ENCODE peak calls at places on chromosomes 7 and 10, in five cellular contexts. U is GM23248; W is dorsolateral prefrontal cortex; H is H9; K is CD4-positive, alpha-beta T cell. X is an unnamed sample.
A peak's percentile ranks its signal among the peaks of the same experiment; 100 is the strongest.

GRCh38 chr10:69375307-69376151 is 41.2 kb downstream of the TACR2 start:
- DNase-seq in U (peak; percentile 47), H (peak; percentile 92), K (no peak), W (peak; percentile 86), X (no peak)

GRCh38 chr7:1442355-1443124 is 16.7 kb downstream of the MICALL2 start:
- DNase-seq in W (no peak), K (no peak), U (no peak), H (no peak), X (no peak)

GRCh38 chr10:29344073-29344820 is 55.4 kb downstream of the LYZL1 start:
- DNase-seq in W (no peak), K (no peak), H (peak; percentile 34), U (peak; percentile 72), X (no peak)

GRCh38 chr10:71423268-71423667 is 26.5 kb downstream of the CDH23 start:
- DNase-seq in W (no peak), H (no peak), U (no peak), K (no peak), X (no peak)

GRCh38 chr10:72449842-72450495 is 95.2 kb upstream of the DNAJB12 start:
- DNase-seq in H (no peak), U (no peak), W (no peak), K (no peak), X (no peak)

GRCh38 chr10:1420663-1421362 is 316.5 kb downstream of the ADARB2 start:
- DNase-seq in U (peak; percentile 22), K (peak; percentile 34), W (peak; percentile 83), H (peak; percentile 93), X (peak; percentile 31)

GRCh38 chr7:94324380-94325120 is 70.1 kb upstream of the COL1A2 start:
- DNase-seq in U (peak; percentile 71), W (no peak), K (no peak), H (no peak), X (no peak)

GRCh38 chr7:30791126-30791525 is 19.9 kb downstream of the MINDY4 start:
- DNase-seq in K (no peak), U (no peak), H (peak; percentile 72), W (no peak), X (no peak)

GRCh38 chr10:111080224-111080623 is 3.4 kb downstream of the ADRA2A start:
- DNase-seq in U (no peak), H (no peak), W (no peak), K (no peak), X (no peak)

GRCh38 chr10:23171232-23171876 is 20.8 kb upstream of the PTF1A start:
- DNase-seq in W (no peak), K (no peak), U (peak; percentile 68), H (peak; percentile 65), X (no peak)

GRCh38 chr7:103989200-103989784 is at the start of gene RELN:
- DNase-seq in K (no peak), H (peak; percentile 48), U (peak; percentile 53), W (no peak), X (no peak)

GRCh38 chr10:104371753-104372152 is 18.1 kb downstream of the CFAP58 start:
- DNase-seq in U (no peak), W (no peak), K (no peak), H (no peak), X (no peak)

GRCh38 chr10:45425628-45426563 is 51.9 kb downstream of the ALOX5 start:
- DNase-seq in H (no peak), W (no peak), K (no peak), U (peak; percentile 26), X (no peak)

GRCh38 chr10:17006631-17007161 is 122.9 kb downstream of the CUBN start:
- DNase-seq in U (peak; percentile 36), H (no peak), K (no peak), W (no peak), X (no peak)

GRCh38 chr7:35389636-35390035 is 135.7 kb upstream of the TBX20 start:
- DNase-seq in U (no peak), H (no peak), K (no peak), W (no peak), X (no peak)

GRCh38 chr10:30782543-30783461 is 153.2 kb upstream of the LYZL2 start:
- DNase-seq in W (no peak), U (peak; percentile 66), H (no peak), K (no peak), X (no peak)

GRCh38 chr10:98852686-98853085 is 383.0 kb downstream of the HPSE2 start:
- DNase-seq in K (no peak), U (peak; percentile 2), W (no peak), H (no peak), X (no peak)

GRCh38 chr7:111840528-111840927 is 278.2 kb upstream of the IMMP2L start:
- DNase-seq in K (no peak), W (no peak), U (no peak), H (no peak), X (no peak)

GRCh38 chr10:46229144-46229563 is 57.6 kb upstream of the ANTXRL start:
- DNase-seq in W (peak; percentile 22), U (peak; percentile 38), K (no peak), H (peak; percentile 67), X (peak; percentile 15)

GRCh38 chr7:89064831-89065230 is 269.3 kb upstream of the TEX47 start:
- DNase-seq in U (no peak), K (no peak), H (no peak), W (no peak), X (no peak)

GRCh38 chr10:132458595-132459251 is 61.7 kb downstream of the PWWP2B start:
- DNase-seq in K (peak; percentile 62), U (peak; percentile 55), W (peak; percentile 64), H (peak; percentile 72), X (peak; percentile 68)

GRCh38 chr7:41652265-41652664 is 50.6 kb downstream of the INHBA start:
- DNase-seq in W (no peak), U (peak; percentile 8), H (no peak), K (no peak), X (no peak)

GRCh38 chr7:2926120-2926897 is 82.2 kb upstream of the GNA12 start:
- DNase-seq in K (no peak), W (peak; percentile 23), H (peak; percentile 14), U (no peak), X (no peak)

GRCh38 chr10:101043356-101043707 is 12.3 kb downstream of the SFXN3 start:
- DNase-seq in W (no peak), U (peak; percentile 46), K (no peak), H (no peak), X (no peak)
- H3K27ac ChIP-seq in W (peak overlapping the region; percentile 69), U (peak overlapping the region; percentile 95), K (no peak overlapping the region), H (no peak overlapping the region), X (peak overlapping the region; percentile 68)

DNA sequence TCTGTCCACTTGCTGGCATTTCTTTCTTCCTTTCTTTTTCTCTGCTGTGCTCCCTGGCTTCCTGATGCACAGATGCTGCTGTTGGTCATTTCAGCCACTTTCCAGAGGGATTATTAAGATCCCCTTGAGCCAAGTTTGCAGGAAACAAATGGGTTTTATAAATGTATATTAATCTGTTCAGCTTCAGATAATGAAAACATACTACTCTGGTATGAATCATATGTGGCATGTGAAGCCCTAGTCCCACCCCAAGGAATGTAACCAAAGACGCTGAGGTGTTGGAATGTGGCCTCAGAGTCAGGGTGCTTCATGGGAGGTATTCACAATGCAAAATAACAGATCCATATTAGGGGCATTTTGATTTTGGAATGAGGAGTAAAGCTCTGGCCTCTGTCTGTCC is 638.3 kb upstream of the FZD8 start:
- DNase-seq in U (peak; percentile 23), W (no peak), H (no peak), K (no peak), X (no peak)
- H3K27ac ChIP-seq in U (no peak overlapping the region), W (no peak overlapping the region), H (no peak overlapping the region), K (no peak overlapping the region), X (no peak overlapping the region)

GRCh38 chr10:8138471-8138870 is 84.0 kb downstream of the GATA3 start:
- DNase-seq in W (no peak), H (no peak), K (no peak), U (peak; percentile 20), X (no peak)
- H3K27ac ChIP-seq in W (no peak overlapping the region), H (no peak overlapping the region), K (no peak overlapping the region), U (no peak overlapping the region), X (no peak overlapping the region)

DNA sequence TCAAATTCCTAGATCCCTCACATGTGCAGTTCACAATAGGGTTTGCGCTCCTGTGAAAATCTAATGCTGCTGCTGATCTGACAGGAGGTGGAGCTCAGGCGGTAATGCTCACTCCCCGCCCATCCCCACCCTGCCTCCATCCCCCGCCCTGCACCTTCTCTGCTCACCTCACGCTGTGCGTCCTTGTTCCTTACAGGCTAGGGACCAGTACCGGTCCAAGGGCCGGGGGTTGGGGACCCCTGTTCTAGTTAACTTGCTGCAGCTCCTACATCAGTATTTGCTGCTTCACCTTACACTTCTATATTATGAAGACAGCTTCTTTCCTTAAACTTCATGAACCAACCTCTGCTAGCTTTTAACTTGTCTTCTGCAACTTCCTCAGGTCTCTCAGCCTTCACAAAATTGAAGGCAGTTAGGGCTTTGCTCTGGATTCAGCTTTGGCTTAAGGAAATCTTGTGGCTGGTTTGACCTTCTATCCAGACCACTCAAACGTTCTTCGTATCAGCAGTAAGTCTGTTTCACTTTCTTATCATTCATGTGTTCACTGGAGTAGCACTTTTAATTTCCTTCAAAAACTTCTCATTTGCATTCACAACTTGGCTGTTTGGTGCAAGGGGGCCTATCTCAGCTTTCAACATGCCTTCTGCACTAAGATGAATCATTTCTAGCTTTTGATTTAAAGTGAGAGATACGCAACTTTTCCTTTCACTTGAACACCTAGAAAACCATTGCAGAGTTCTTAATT is 1.7 kb upstream of the TNKS2 start:
- DNase-seq in K (peak; percentile 35), W (no peak), U (no peak), H (peak; percentile 66), X (peak; percentile 45)
- H3K27ac ChIP-seq in K (peak overlapping the region; percentile 52), W (peak overlapping the region; percentile 46), U (no peak overlapping the region), H (no peak overlapping the region), X (peak overlapping the region; percentile 90)

GRCh38 chr7:100471021-100471420 is 7.0 kb upstream of the SPACDR start:
- DNase-seq in W (no peak), K (no peak), U (no peak), H (no peak), X (no peak)

GRCh38 chr7:100467638-100468373 is 3.7 kb upstream of the SPACDR start:
- DNase-seq in K (no peak), H (no peak), W (peak; percentile 92), U (no peak), X (no peak)

GRCh38 chr7:100466830-100467605 is 3.0 kb upstream of the SPACDR start:
- DNase-seq in U (no peak), H (peak; percentile 24), W (no peak), K (no peak), X (no peak)

GRCh38 chr7:100472121-100472851 is 6.7 kb downstream of the TSC22D4 start:
- DNase-seq in K (no peak), U (no peak), W (no peak), H (no peak), X (no peak)

GRCh38 chr7:100469227-100470044 is 5.4 kb upstream of the SPACDR start:
- DNase-seq in W (peak; percentile 91), K (peak; percentile 79), H (peak; percentile 92), U (peak; percentile 79), X (peak; percentile 73)
- H3K27ac ChIP-seq in W (peak overlapping the region; percentile 98), K (no peak overlapping the region), H (no peak overlapping the region), U (no peak overlapping the region), X (no peak overlapping the region)